ENCODE peak calls at places on chromosome 11, in seven cellular contexts. C, K, S, B, D, P and M are unnamed samples.

GRCh38 chr11:119374632-119375394 is 6.7 kb downstream of the USP2 start:
- DNase-seq in C (no peak), K (no peak), S (no peak), B (no peak), D (no peak), P (peak; percentile 90), M (no peak)

GRCh38 chr11:42528471-42528870 is 783.3 kb upstream of the API5 start:
- DNase-seq in C (no peak), K (no peak), S (no peak), B (no peak), D (no peak), P (no peak), M (no peak)

GRCh38 chr11:112320668-112321067 is 60.0 kb upstream of the PLET1 start:
- DNase-seq in C (no peak), K (no peak), S (no peak), B (peak; percentile 60), D (no peak), P (no peak), M (no peak)

GRCh38 chr11:126359431-126360048 is 4.1 kb downstream of the ST3GAL4 start:
- DNase-seq in C (no peak), K (no peak), S (no peak), B (no peak), D (no peak), P (peak; percentile 86), M (peak; percentile 38)

GRCh38 chr11:110112457-110112856 is 19.3 kb downstream of the ZC3H12C start:
- DNase-seq in C (no peak), K (no peak), S (no peak), B (peak; percentile 61), D (no peak), P (no peak), M (no peak)

GRCh38 chr11:1171223-1171984 is 13.7 kb downstream of the MUC5AC start:
- DNase-seq in C (no peak), K (no peak), S (no peak), B (no peak), D (no peak), P (no peak), M (no peak)

GRCh38 chr11:61793084-61793828 is 545 bp downstream of the FEN1 start:
- DNase-seq in C (peak; percentile 31), K (no peak), S (no peak), B (no peak), D (no peak), P (peak; percentile 55), M (peak; percentile 48)

GRCh38 chr11:80118071-80118470 is 677.2 kb upstream of the TENM4 start:
- DNase-seq in C (no peak), K (no peak), S (no peak), B (no peak), D (no peak), P (no peak), M (no peak)

GRCh38 chr11:48013269-48013901 is 33.0 kb downstream of the PTPRJ start:
- DNase-seq in C (peak; percentile 74), K (no peak), S (no peak), B (peak; percentile 43), D (no peak), P (no peak), M (peak; percentile 84)

GRCh38 chr11:75302346-75302745 is 49.1 kb downstream of the ARRB1 start:
- DNase-seq in C (no peak), K (no peak), S (no peak), B (peak; percentile 34), D (no peak), P (peak; percentile 51), M (no peak)

GRCh38 chr11:55920537-55920936 is 6.2 kb upstream of the OR5W2 start:
- DNase-seq in C (no peak), K (no peak), S (no peak), B (no peak), D (no peak), P (no peak), M (no peak)

GRCh38 chr11:46281374-46281831 is 3.9 kb downstream of the CREB3L1 start:
- DNase-seq in C (no peak), K (no peak), S (no peak), B (no peak), D (no peak), P (no peak), M (peak; percentile 38)

GRCh38 chr11:9664276-9665171 is 647 bp downstream of the SWAP70 start:
- DNase-seq in C (peak; percentile 58), K (peak; percentile 22), S (no peak), B (peak; percentile 65), D (no peak), P (no peak), M (peak; percentile 68)

GRCh38 chr11:65363770-65364169 is 9.2 kb downstream of the TIGD3 start:
- DNase-seq in C (no peak), K (no peak), S (no peak), B (no peak), D (no peak), P (no peak), M (no peak)

GRCh38 chr11:111976614-111977140 is 39.5 kb downstream of the DIXDC1 start:
- DNase-seq in C (no peak), K (peak; percentile 35), S (no peak), B (no peak), D (no peak), P (no peak), M (no peak)

GRCh38 chr11:70471254-70471653 is 72.9 kb downstream of the CTTN start:
- DNase-seq in C (peak; percentile 51), K (peak; percentile 74), S (no peak), B (peak; percentile 35), D (peak; percentile 23), P (peak; percentile 56), M (peak; percentile 70)

GRCh38 chr11:3723014-3723708 is 52.0 kb upstream of the CHRNA10 start:
- DNase-seq in C (peak; percentile 77), K (no peak), S (no peak), B (peak; percentile 21), D (no peak), P (no peak), M (peak; percentile 83)

GRCh38 chr11:115720537-115721308 is 216.5 kb upstream of the CADM1 start:
- DNase-seq in C (no peak), K (no peak), S (no peak), B (no peak), D (no peak), P (no peak), M (no peak)

GRCh38 chr11:2585566-2586090 is 114.2 kb downstream of the KCNQ1OT1 start:
- DNase-seq in C (no peak), K (no peak), S (no peak), B (no peak), D (no peak), P (peak; percentile 19), M (no peak)

GRCh38 chr11:11268119-11268518 is 84.9 kb downstream of the CSNK2A3 start:
- DNase-seq in C (no peak), K (no peak), S (no peak), B (no peak), D (no peak), P (no peak), M (no peak)

GRCh38 chr11:110908401-110909106 is 196.3 kb upstream of the ARHGAP20 start:
- DNase-seq in C (peak; percentile 8), K (no peak), S (no peak), B (no peak), D (no peak), P (no peak), M (no peak)

GRCh38 chr11:23789938-23790371 is 706.9 kb upstream of the LUZP2 start:
- DNase-seq in C (peak; percentile 16), K (no peak), S (no peak), B (no peak), D (no peak), P (no peak), M (no peak)

GRCh38 chr11:65899356-65900124 is 648 bp downstream of the FOSL1 start:
- DNase-seq in C (peak; percentile 83), K (peak; percentile 49), S (no peak), B (peak; percentile 73), D (no peak), P (peak; percentile 71), M (peak; percentile 91)

GRCh38 chr11:116471608-116472007 is 301.2 kb downstream of the BUD13 start:
- DNase-seq in C (no peak), K (no peak), S (no peak), B (peak; percentile 96), D (peak; percentile 32), P (no peak), M (no peak)

GRCh38 chr11:129973809-129974208 is 28.8 kb downstream of the PRDM10 start:
- DNase-seq in C (no peak), K (peak; percentile 86), S (no peak), B (no peak), D (no peak), P (no peak), M (no peak)

GRCh38 chr11:46838501-46838900 is 7.6 kb downstream of the CKAP5 start:
- DNase-seq in C (no peak), K (no peak), S (no peak), B (no peak), D (no peak), P (no peak), M (no peak)

GRCh38 chr11:9613830-9614762 is 40.6 kb downstream of the WEE1 start:
- DNase-seq in C (peak; percentile 89), K (peak; percentile 82), S (peak; percentile 78), B (peak; percentile 88), D (peak; percentile 69), P (peak; percentile 82), M (peak; percentile 91)

GRCh38 chr11:44978961-44979331 is 28.3 kb upstream of the TP53I11 start:
- DNase-seq in C (peak; percentile 91), K (no peak), S (no peak), B (peak; percentile 34), D (no peak), P (no peak), M (no peak)

GRCh38 chr11:34601085-34601444 is 19.8 kb upstream of the EHF start:
- DNase-seq in C (no peak), K (no peak), S (no peak), B (no peak), D (no peak), P (peak; percentile 51), M (no peak)

DNA sequence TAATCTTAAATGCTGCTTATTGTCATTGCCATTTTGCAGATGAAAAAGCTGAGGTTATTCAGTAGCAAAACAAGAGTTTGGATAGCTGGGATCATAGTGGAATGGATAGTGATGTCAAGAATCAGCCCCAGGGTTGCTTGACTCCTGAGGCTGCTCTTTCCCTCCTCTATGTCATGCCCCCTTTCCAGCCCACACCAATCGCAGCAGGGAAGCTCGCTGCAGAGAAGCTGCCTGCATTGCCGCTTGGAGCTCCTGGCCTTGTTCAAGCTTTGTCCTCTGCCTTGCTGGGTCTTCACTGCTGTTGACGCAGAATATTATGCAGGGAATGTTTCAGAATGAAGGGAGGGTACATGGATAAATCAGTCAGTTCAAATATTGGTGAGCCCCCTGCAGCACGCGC is 128.8 kb upstream of the RASSF10 start:
- DNase-seq in C (no peak), K (no peak), S (no peak), B (no peak), D (no peak), P (no peak), M (no peak)
- TF ChIP-seq MAX in C (no peak), K (no peak), S (no peak), B (no peak), D (no peak), P (no peak), M (no peak)

GRCh38 chr11:133844217-133844616 is 1.1 kb downstream of the SPATA19 start:
- DNase-seq in C (no peak), K (no peak), S (no peak), B (no peak), D (no peak), P (no peak), M (no peak)
- TF ChIP-seq CTCF in C (no peak), K (no peak), S (no peak), B (no peak), D (no peak), P (no peak), M (no peak)

GRCh38 chr11:57434640-57435546 is 8.0 kb upstream of the SLC43A3 start:
- DNase-seq in C (peak; percentile 89), K (no peak), S (no peak), B (no peak), D (no peak), P (no peak), M (peak; percentile 92)
- TF ChIP-seq MAX in C (peak; percentile 61), K (no peak), S (no peak), B (no peak), D (no peak), P (no peak), M (no peak)

GRCh38 chr11:87030458-87031054 is 7.2 kb upstream of the TMEM135 start:
- DNase-seq in C (peak; percentile 6), K (no peak), S (no peak), B (no peak), D (no peak), P (no peak), M (no peak)
- TF ChIP-seq CTCF in C (no peak), K (no peak), S (peak; percentile 5), B (no peak), D (no peak), P (no peak), M (no peak)